ENCODE peak calls at places on chromosome 11, in six cellular contexts. Z, K, W, J, X and P are unnamed samples.

GRCh38 chr11:44005076-44005800 is 42.5 kb upstream of the ACCSL start:
- DNase-seq in J (peak; percentile 23), Z (no peak), X (peak; percentile 19), K (peak; percentile 48), W (no peak), P (peak; percentile 71)

GRCh38 chr11:16923987-16924386 is 90.2 kb downstream of the PLEKHA7 start:
- DNase-seq in X (no peak), Z (no peak), K (no peak), W (no peak), J (peak; percentile 42), P (no peak)

GRCh38 chr11:9609841-9610240 is 36.4 kb downstream of the WEE1 start:
- DNase-seq in J (no peak), X (no peak), W (no peak), K (no peak), Z (no peak), P (no peak)

GRCh38 chr11:64799256-64799924 is 3.6 kb downstream of the MAP4K2 start:
- DNase-seq in W (no peak), J (no peak), Z (no peak), K (no peak), X (no peak), P (no peak)

GRCh38 chr11:102276302-102277182 is 40.7 kb upstream of the BIRC3 start:
- DNase-seq in X (no peak), Z (no peak), K (no peak), J (no peak), W (no peak), P (no peak)

GRCh38 chr11:66289548-66290331 is 797 bp upstream of the YIF1A start:
- DNase-seq in J (peak; percentile 77), W (no peak), K (peak; percentile 87), X (peak; percentile 54), Z (peak; percentile 94), P (peak; percentile 95)

GRCh38 chr11:15901046-15901445 is 455.3 kb downstream of the SOX6 start:
- DNase-seq in Z (peak; percentile 19), X (no peak), K (no peak), W (no peak), J (no peak), P (no peak)

GRCh38 chr11:67695606-67696005 is 21.2 kb upstream of the ALDH3B2 start:
- DNase-seq in X (no peak), J (no peak), K (no peak), W (no peak), Z (no peak), P (no peak)

GRCh38 chr11:103668859-103669258 is 367.6 kb upstream of the DDI1 start:
- DNase-seq in Z (no peak), K (no peak), W (no peak), J (no peak), X (no peak), P (no peak)

GRCh38 chr11:65915821-65916251 is 3.0 kb downstream of the C11orf68 start:
- DNase-seq in K (peak; percentile 85), J (peak; percentile 55), Z (no peak), X (peak; percentile 93), W (peak; percentile 94), P (peak; percentile 96)

GRCh38 chr11:1942541-1943260 is 4.4 kb upstream of the MRPL23 start:
- DNase-seq in K (no peak), X (no peak), J (no peak), W (no peak), Z (peak; percentile 2), P (no peak)

GRCh38 chr11:34531663-34532062 is 18.1 kb upstream of the ELF5 start:
- DNase-seq in Z (no peak), W (no peak), J (no peak), K (no peak), X (no peak), P (no peak)

GRCh38 chr11:15367695-15368094 is 253.0 kb downstream of the INSC start:
- DNase-seq in W (no peak), J (no peak), Z (no peak), K (no peak), X (no peak), P (no peak)

GRCh38 chr11:105786766-105787165 is 176.9 kb downstream of the GRIA4 start:
- DNase-seq in K (no peak), J (no peak), Z (no peak), W (no peak), X (no peak), P (no peak)

GRCh38 chr11:81886406-81887075 is 847.1 kb downstream of the FAM181B start:
- DNase-seq in K (no peak), Z (no peak), X (no peak), W (no peak), J (no peak), P (no peak)

GRCh38 chr11:85318573-85318972 is 308.6 kb downstream of the DLG2 start:
- DNase-seq in J (no peak), K (no peak), W (no peak), X (no peak), Z (no peak), P (no peak)

GRCh38 chr11:64037027-64037633 is 1.4 kb downstream of the FLRT1 start:
- DNase-seq in K (no peak), W (no peak), Z (no peak), X (no peak), J (no peak), P (no peak)

GRCh38 chr11:44342616-44343015 is 32.7 kb upstream of the ALX4 start:
- DNase-seq in Z (no peak), X (no peak), K (no peak), W (no peak), J (no peak), P (no peak)

GRCh38 chr11:76408171-76408965 is 27.2 kb downstream of the GVQW3 start:
- DNase-seq in Z (peak; percentile 42), W (no peak), X (no peak), K (no peak), J (no peak), P (no peak)

GRCh38 chr11:85740464-85741400 is 54.7 kb upstream of the CCDC89 start:
- DNase-seq in Z (no peak), K (no peak), J (no peak), W (no peak), X (no peak), P (no peak)

GRCh38 chr11:118223576-118223975 is 1.2 kb downstream of the JAML start:
- DNase-seq in K (no peak), X (no peak), J (no peak), Z (no peak), W (no peak), P (no peak)

GRCh38 chr11:120385110-120385509 is 48.9 kb downstream of the ARHGEF12 start:
- DNase-seq in X (no peak), J (no peak), W (no peak), Z (no peak), K (no peak), P (no peak)

GRCh38 chr11:64127267-64128072 is 38.4 kb downstream of the MACROD1 start:
- DNase-seq in Z (no peak), W (no peak), J (no peak), K (no peak), X (no peak), P (no peak)

GRCh38 chr11:31810779-31811647 is at the start of gene PAX6:
- DNase-seq in W (peak; percentile 66), Z (peak; percentile 62), J (no peak), K (no peak), X (no peak), P (peak; percentile 83)

GRCh38 chr11:21412652-21413383 is 743.4 kb downstream of the NELL1 start:
- DNase-seq in W (no peak), K (no peak), Z (no peak), X (no peak), J (no peak), P (no peak)

DNA sequence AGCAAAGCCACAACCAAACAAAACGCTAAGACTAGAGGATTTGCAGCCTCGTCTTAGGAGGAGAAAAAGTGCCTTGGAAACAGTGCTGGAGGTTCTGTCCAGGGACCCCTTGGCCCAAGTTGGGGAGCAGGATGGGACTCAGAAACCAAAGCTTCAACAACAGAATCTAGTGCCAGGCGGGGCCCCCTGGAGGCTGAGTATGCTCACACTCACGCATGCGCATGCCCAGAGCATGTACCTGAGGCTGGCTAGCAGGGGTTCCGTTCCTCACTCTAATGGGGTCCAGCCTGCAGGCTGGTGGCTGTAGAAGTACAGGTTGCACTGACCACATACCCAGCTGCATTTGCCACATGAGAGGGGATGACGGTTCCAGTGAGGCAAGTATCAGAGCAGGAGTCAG is 568.6 kb upstream of the CADM1 start:
- DNase-seq in Z (peak; percentile 32), X (no peak), K (no peak), J (no peak), W (no peak), P (no peak)
- TF ChIP-seq CTCF in Z (peak; percentile 38), X (no peak), K (no peak), J (no peak), W (no peak), P (peak; percentile 35)

GRCh38 chr11:59550842-59551650 is 39.7 kb downstream of the OR4D9 start:
- DNase-seq in X (peak; percentile 83), W (peak; percentile 95), Z (peak; percentile 79), K (peak; percentile 84), J (peak; percentile 76), P (peak; percentile 89)

GRCh38 chr11:59551651-59552521 is 40.5 kb downstream of the OR4D9 start:
- DNase-seq in X (peak; percentile 60), K (no peak), J (no peak), Z (peak; percentile 47), W (peak; percentile 93), P (no peak)

GRCh38 chr11:59548309-59548656 is 36.9 kb downstream of the OR4D9 start:
- DNase-seq in X (no peak), W (no peak), K (no peak), J (no peak), Z (no peak), P (no peak)

GRCh38 chr11:59552844-59553243 is 41.5 kb downstream of the OR4D9 start:
- DNase-seq in X (no peak), Z (no peak), J (no peak), W (no peak), K (no peak), P (no peak)

GRCh38 chr11:59550368-59550841 is 39.1 kb downstream of the OR4D9 start:
- DNase-seq in W (peak; percentile 99), Z (peak; percentile 85), X (peak; percentile 68), J (peak; percentile 79), K (peak; percentile 84), P (peak; percentile 94)
- TF ChIP-seq CTCF in W (no peak), Z (peak; percentile 43), X (peak; percentile 72), J (peak; percentile 28), K (peak; percentile 61), P (peak; percentile 63)

DNA sequence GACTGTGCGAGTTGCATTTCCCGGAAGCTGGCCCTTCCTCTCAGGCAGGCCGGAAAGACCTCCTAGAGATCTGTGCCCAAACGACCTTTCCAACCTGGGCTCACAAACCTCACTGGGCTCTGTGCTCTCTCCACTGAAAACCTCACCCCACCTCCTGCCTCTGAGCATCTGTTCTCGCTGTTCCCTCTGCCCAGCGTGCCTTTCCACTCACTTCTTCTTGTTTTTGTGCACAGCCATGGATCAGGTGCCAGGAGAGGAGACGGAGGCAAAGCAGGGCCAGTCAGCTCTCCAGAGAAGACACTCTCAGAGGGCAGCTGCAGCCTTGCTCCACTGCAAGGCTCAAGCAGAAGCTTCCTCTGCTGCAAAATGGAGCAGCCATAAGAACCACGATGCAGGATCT is 10.9 kb upstream of the CPT1A start:
- DNase-seq in Z (no peak), X (no peak), W (no peak), J (no peak), K (no peak), P (no peak)
- TF ChIP-seq CTCF in Z (no peak), X (no peak), W (no peak), J (no peak), K (no peak), P (no peak)

GRCh38 chr11:97614571-97614970 is 1224.8 kb downstream of the JRKL start:
- DNase-seq in W (no peak), Z (no peak), K (no peak), X (no peak), J (no peak), P (no peak)
- TF ChIP-seq CTCF in W (no peak), Z (no peak), K (no peak), X (no peak), J (no peak), P (no peak)

GRCh38 chr11:78691215-78691614 is 116.6 kb upstream of the NARS2 start:
- DNase-seq in J (no peak), X (no peak), K (no peak), Z (no peak), W (no peak), P (no peak)
- TF ChIP-seq CTCF in J (no peak), X (no peak), K (no peak), Z (no peak), W (no peak), P (no peak)